ENCODE peak calls at places on chromosomes 11 and 22, in four cellular contexts. B is HepG2, V is K562, D is GM12878. T is an unnamed sample.

GRCh38 chr11:7020183-7020917 is at the start of the genes NLRP14 and ZNF214:
- DNase-seq in D (no peak), V (peak), B (peak), T (peak)

GRCh38 chr11:26992031-26992541 is 1.8 kb upstream of the FIBIN start:
- DNase-seq in V (no peak), B (no peak), D (no peak), T (no peak)

GRCh38 chr11:62505784-62506145 is 40.8 kb downstream of the AHNAK start:
- DNase-seq in D (no peak), B (no peak), V (no peak), T (no peak)

GRCh38 chr11:69100454-69101099 is 51.8 kb downstream of the TPCN2 start:
- DNase-seq in D (no peak), B (no peak), V (no peak), T (no peak)

GRCh38 chr11:69122642-69123431 is 32.9 kb upstream of the SMIM38 start:
- DNase-seq in B (peak), V (peak), D (no peak), T (peak)

GRCh38 chr22:45103756-45104155 is 60.0 kb upstream of the NUP50 start:
- DNase-seq in B (no peak), D (no peak), V (no peak), T (peak)

GRCh38 chr11:69915501-69916250 is 96.5 kb upstream of the FGF3 start:
- DNase-seq in B (peak), D (no peak), V (peak), T (peak)

GRCh38 chr11:60018058-60018457 is 1.1 kb downstream of the OOSP4B start:
- DNase-seq in B (no peak), D (no peak), V (no peak), T (peak)

GRCh38 chr22:31286360-31287255 is 5.7 kb downstream of the PIK3IP1 start:
- DNase-seq in B (no peak), D (no peak), V (no peak), T (no peak)

GRCh38 chr22:17074648-17075002 is 10.2 kb upstream of the IL17RA start:
- DNase-seq in D (no peak), V (no peak), B (no peak), T (no peak)

GRCh38 chr11:108221981-108222685 is at the start of gene NPAT:
- DNase-seq in D (no peak), B (no peak), V (no peak), T (no peak)

GRCh38 chr11:68960299-68961071 is 20.3 kb downstream of the MRGPRD start:
- DNase-seq in D (no peak), B (no peak), V (no peak), T (no peak)

GRCh38 chr11:16923987-16924386 is 90.2 kb downstream of the PLEKHA7 start:
- DNase-seq in D (no peak), B (no peak), V (peak), T (no peak)

GRCh38 chr22:40031766-40032470 is 37.2 kb downstream of the FAM83F start:
- DNase-seq in B (no peak), V (no peak), D (no peak), T (no peak)

GRCh38 chr22:29043906-29044575 is 17.6 kb downstream of the C22orf31 start:
- DNase-seq in B (no peak), D (no peak), V (no peak), T (no peak)

GRCh38 chr11:65864758-65865471 is 4.7 kb downstream of the MUS81 start:
- DNase-seq in D (no peak), V (no peak), B (no peak), T (no peak)

GRCh38 chr22:45082795-45083194 is 73.0 kb upstream of the PHF21B start:
- DNase-seq in D (no peak), B (no peak), V (peak), T (peak)

GRCh38 chr11:24556693-24557092 is 59.8 kb downstream of the LUZP2 start:
- DNase-seq in V (no peak), B (no peak), D (no peak), T (no peak)

GRCh38 chr22:49960159-49960966 is at the start of gene PIM3:
- DNase-seq in B (peak), D (peak), V (peak), T (peak)

GRCh38 chr11:91773090-91773489 is 451.5 kb upstream of the FAT3 start:
- DNase-seq in B (no peak), V (no peak), D (no peak), T (peak)

GRCh38 chr11:112499153-112499907 is 238.7 kb upstream of the PLET1 start:
- DNase-seq in B (no peak), D (no peak), V (no peak), T (peak)

GRCh38 chr11:121453589-121454299 is 977 bp upstream of the SORL1-AS1 start:
- DNase-seq in D (no peak), V (no peak), B (peak), T (no peak)

GRCh38 chr22:22343603-22344276 is 99.2 kb downstream of the VPREB1 start:
- DNase-seq in V (no peak), B (no peak), D (no peak), T (no peak)

GRCh38 chr11:14519692-14520085 is 497 bp downstream of the PSMA1 start:
- DNase-seq in B (no peak), V (no peak), D (peak), T (no peak)
- TF ChIP-seq SP1 in B (no peak), V (no peak), D (no peak), T (no peak)

GRCh38 chr11:95378106-95378505 is 147.1 kb upstream of the SESN3 start:
- DNase-seq in B (no peak), V (no peak), D (no peak), T (no peak)

GRCh38 chr11:95378789-95379188 is 147.8 kb upstream of the SESN3 start:
- DNase-seq in D (no peak), V (no peak), B (no peak), T (no peak)

GRCh38 chr11:95373241-95373640 is 142.2 kb upstream of the SESN3 start:
- DNase-seq in D (no peak), V (no peak), B (no peak), T (no peak)

GRCh38 chr11:95375451-95375850 is 144.4 kb upstream of the SESN3 start:
- DNase-seq in B (no peak), V (no peak), D (no peak), T (no peak)

GRCh38 chr11:95375881-95376280 is 144.9 kb upstream of the SESN3 start:
- DNase-seq in V (no peak), D (no peak), B (no peak), T (no peak)
- TF ChIP-seq NR2C2 in V (no peak), D (no peak), B (no peak), T (no peak)

GRCh38 chr22:38272373-38273134 is at the start of gene TMEM184B:
- DNase-seq in D (no peak), B (no peak), V (peak), T (peak)
- TF ChIP-seq ATF3 in D (no peak), B (no peak), V (no peak), T (no peak)

GRCh38 chr11:85724750-85725465 is 38.9 kb upstream of the CCDC89 start:
- DNase-seq in B (no peak), D (no peak), V (no peak), T (no peak)

GRCh38 chr11:85721191-85721590 is 35.2 kb upstream of the CCDC89 start:
- DNase-seq in B (no peak), V (no peak), D (no peak), T (no peak)

GRCh38 chr11:85723088-85723487 is 37.1 kb upstream of the CCDC89 start:
- DNase-seq in D (no peak), B (no peak), V (no peak), T (no peak)

GRCh38 chr11:85725510-85726258 is 39.7 kb upstream of the CCDC89 start:
- DNase-seq in B (no peak), D (no peak), V (no peak), T (no peak)
- TF ChIP-seq SP1 in B (no peak), D (no peak), V (no peak), T (no peak)

GRCh38 chr11:117570701-117571100 is 226.3 kb downstream of the DSCAML1 start:
- DNase-seq in D (no peak), B (no peak), V (no peak), T (no peak)
- TF ChIP-seq NR2C2 in D (no peak), B (no peak), V (no peak), T (no peak)

T was measured in WTC11.